ENCODE peak calls at places on chromosomes 13 and 19, in four cellular contexts. One of them, this sample, is unnamed.

GRCh38 chr13:20860844-20861243 is 41.7 kb downstream of the XPO4 start:
- DNase-seq in neuronal stem cell: no peak
- DNase-seq in IMR-90: no peak
- DNase-seq in H1: no peak
- DNase-seq in this sample: no peak

GRCh38 chr19:40457953-40458596 is 7.5 kb downstream of the BLVRB start:
- DNase-seq in H1: no peak
- DNase-seq in neuronal stem cell: no peak
- DNase-seq in IMR-90: no peak
- DNase-seq in this sample: no peak

GRCh38 chr13:38880397-38880796 is 110.2 kb downstream of the STOML3 start:
- DNase-seq in IMR-90: no peak
- DNase-seq in neuronal stem cell: no peak
- DNase-seq in H1: no peak
- DNase-seq in this sample: no peak

GRCh38 chr13:19305434-19305833 is 123.8 kb upstream of the TUBA3C start:
- DNase-seq in IMR-90: no peak
- DNase-seq in H1: no peak
- DNase-seq in neuronal stem cell: no peak
- DNase-seq in this sample: no peak

GRCh38 chr13:43874512-43875092 is 4.9 kb downstream of the CCDC122 start:
- DNase-seq in neuronal stem cell: no peak
- DNase-seq in IMR-90: peak
- DNase-seq in H1: no peak
- DNase-seq in this sample: no peak

GRCh38 chr13:105334211-105334610 is 1201.3 kb downstream of the EFNB2 start:
- DNase-seq in neuronal stem cell: no peak
- DNase-seq in IMR-90: peak
- DNase-seq in H1: no peak
- DNase-seq in this sample: no peak

GRCh38 chr13:99969934-99970760 is 1.4 kb downstream of the ZIC5 start:
- DNase-seq in H1: peak
- DNase-seq in IMR-90: no peak
- DNase-seq in neuronal stem cell: no peak
- DNase-seq in this sample: peak

GRCh38 chr19:609001-609340 is 19.3 kb downstream of the HCN2 start:
- DNase-seq in H1: no peak
- DNase-seq in IMR-90: no peak
- DNase-seq in neuronal stem cell: no peak
- DNase-seq in this sample: no peak

GRCh38 chr19:7292950-7293794 is 1.0 kb downstream of the INSR start:
- DNase-seq in H1: peak
- DNase-seq in IMR-90: no peak
- DNase-seq in neuronal stem cell: no peak
- DNase-seq in this sample: peak

GRCh38 chr19:43779820-43780219 is 953 bp downstream of the KCNN4 start:
- DNase-seq in H1: no peak
- DNase-seq in IMR-90: no peak
- DNase-seq in neuronal stem cell: no peak
- DNase-seq in this sample: no peak

GRCh38 chr19:43780706-43781525 is at the start of gene KCNN4:
- DNase-seq in IMR-90: peak
- DNase-seq in neuronal stem cell: no peak
- DNase-seq in H1: no peak
- DNase-seq in this sample: no peak

GRCh38 chr19:43777163-43777700 is 3.5 kb downstream of the KCNN4 start:
- DNase-seq in neuronal stem cell: no peak
- DNase-seq in H1: no peak
- DNase-seq in IMR-90: peak
- DNase-seq in this sample: no peak

GRCh38 chr19:43778651-43779050 is 2.1 kb downstream of the KCNN4 start:
- DNase-seq in H1: no peak
- DNase-seq in neuronal stem cell: no peak
- DNase-seq in IMR-90: no peak
- DNase-seq in this sample: no peak

DNA sequence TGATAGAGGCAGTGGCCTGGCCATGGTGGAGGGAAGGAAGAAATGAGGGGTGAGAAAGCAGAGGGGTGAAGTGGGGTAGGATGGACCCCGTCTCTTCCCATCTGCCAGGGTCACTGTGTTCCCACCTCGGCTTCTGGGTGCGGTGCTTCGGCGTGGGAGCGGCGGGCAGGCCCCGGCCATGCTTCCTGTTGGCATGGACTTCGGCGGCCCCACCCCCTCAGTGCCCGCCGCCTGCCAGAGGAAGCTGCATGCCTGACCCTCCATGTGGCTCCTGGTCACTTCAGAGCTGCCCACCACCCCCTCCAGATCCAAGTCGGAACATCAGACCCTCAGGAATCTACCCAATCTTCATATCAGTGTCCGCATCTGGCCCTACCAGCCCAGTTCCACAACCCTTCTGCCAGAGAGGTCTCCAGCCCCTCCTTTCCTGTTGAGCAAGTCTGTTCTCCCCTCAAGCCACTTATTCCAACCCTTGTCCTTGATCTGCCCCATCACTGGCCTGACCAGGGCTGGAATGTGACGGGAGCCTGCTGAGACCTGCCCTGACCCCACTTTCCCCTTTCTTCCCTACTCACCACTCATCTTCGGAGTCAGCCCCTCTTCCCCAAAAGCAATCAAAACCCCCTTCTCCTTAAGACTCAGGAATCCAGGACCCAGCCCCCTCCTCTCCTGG is 1.5 kb downstream of the KCNN4 start:
- DNase-seq in neuronal stem cell: no peak
- DNase-seq in IMR-90: no peak
- DNase-seq in H1: no peak
- DNase-seq in this sample: no peak
- H4K8ac ChIP-seq in neuronal stem cell: no peak
- H4K8ac ChIP-seq in IMR-90: no peak
- H4K8ac ChIP-seq in H1: peak
- H4K8ac ChIP-seq in this sample: no peak

GRCh38 chr19:18386543-18387251 is 739 bp downstream of the GDF15 start:
- DNase-seq in neuronal stem cell: no peak
- DNase-seq in IMR-90: peak
- DNase-seq in H1: no peak
- DNase-seq in this sample: no peak
- H4K8ac ChIP-seq in neuronal stem cell: no peak
- H4K8ac ChIP-seq in IMR-90: no peak
- H4K8ac ChIP-seq in H1: no peak
- H4K8ac ChIP-seq in this sample: no peak

GRCh38 chr19:49451430-49452181 is at the start of gene PIH1D1:
- DNase-seq in H1: peak
- DNase-seq in IMR-90: peak
- DNase-seq in neuronal stem cell: peak
- DNase-seq in this sample: peak

GRCh38 chr19:49448432-49448786 is 3.2 kb downstream of the PIH1D1 start:
- DNase-seq in IMR-90: no peak
- DNase-seq in neuronal stem cell: no peak
- DNase-seq in H1: no peak
- DNase-seq in this sample: no peak

GRCh38 chr19:49445997-49446396 is 4.7 kb upstream of the SLC17A7 start:
- DNase-seq in IMR-90: no peak
- DNase-seq in H1: no peak
- DNase-seq in neuronal stem cell: no peak
- DNase-seq in this sample: no peak

GRCh38 chr19:49450405-49450804 is 1.2 kb downstream of the PIH1D1 start:
- DNase-seq in H1: no peak
- DNase-seq in IMR-90: no peak
- DNase-seq in neuronal stem cell: no peak
- DNase-seq in this sample: no peak

GRCh38 chr19:49447485-49448431 is 3.9 kb downstream of the PIH1D1 start:
- DNase-seq in H1: peak
- DNase-seq in neuronal stem cell: no peak
- DNase-seq in IMR-90: peak
- DNase-seq in this sample: peak
- H4K8ac ChIP-seq in H1: peak
- H4K8ac ChIP-seq in neuronal stem cell: no peak
- H4K8ac ChIP-seq in IMR-90: no peak
- H4K8ac ChIP-seq in this sample: no peak

GRCh38 chr13:42173789-42174343 is 98.1 kb upstream of the AKAP11 start:
- DNase-seq in H1: no peak
- DNase-seq in neuronal stem cell: no peak
- DNase-seq in IMR-90: peak
- DNase-seq in this sample: no peak

GRCh38 chr13:42176286-42176685 is 95.7 kb upstream of the AKAP11 start:
- DNase-seq in IMR-90: no peak
- DNase-seq in H1: no peak
- DNase-seq in neuronal stem cell: no peak
- DNase-seq in this sample: no peak

GRCh38 chr13:42170029-42170428 is 101.9 kb upstream of the AKAP11 start:
- DNase-seq in IMR-90: no peak
- DNase-seq in neuronal stem cell: peak
- DNase-seq in H1: peak
- DNase-seq in this sample: peak

GRCh38 chr13:42177189-42177588 is 94.8 kb upstream of the AKAP11 start:
- DNase-seq in H1: no peak
- DNase-seq in IMR-90: no peak
- DNase-seq in neuronal stem cell: no peak
- DNase-seq in this sample: no peak

DNA sequence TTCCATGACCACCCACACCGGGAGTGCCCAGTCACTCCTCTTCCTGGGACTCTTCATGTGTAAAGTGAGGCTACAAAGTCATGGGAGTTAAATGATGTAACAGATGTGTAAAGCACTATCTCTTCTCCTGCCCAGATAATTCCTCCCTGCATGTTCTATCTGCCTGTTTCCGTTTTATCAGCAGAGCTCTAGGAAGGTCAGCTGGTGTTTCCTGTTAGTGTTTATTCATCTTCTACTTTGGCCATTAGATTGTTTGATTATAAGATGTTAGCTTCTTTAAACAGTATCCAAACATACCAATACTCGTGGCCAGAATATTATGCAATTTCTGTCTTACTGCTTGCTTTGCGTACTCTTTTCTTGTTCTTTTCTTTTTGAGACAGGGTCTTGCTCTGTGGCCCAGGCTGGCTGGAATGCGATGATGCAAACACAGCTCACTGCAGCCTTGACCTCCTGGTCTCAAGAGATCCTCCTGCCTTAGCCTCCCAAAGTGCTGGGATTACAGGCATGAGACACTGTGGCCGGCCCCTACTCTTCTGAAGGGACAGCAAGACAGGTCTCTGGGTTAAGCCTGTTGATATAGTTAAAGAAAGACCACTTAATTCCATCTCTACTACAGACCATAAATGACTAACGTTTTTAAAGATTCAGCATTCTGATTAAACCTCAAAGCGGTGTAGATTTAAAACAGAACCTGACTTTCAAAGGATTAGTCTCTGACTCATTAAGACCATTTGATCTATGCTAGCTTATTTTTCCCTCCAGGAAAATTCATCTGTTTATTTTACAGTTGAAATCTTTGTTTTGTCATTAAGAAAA is 97.4 kb upstream of the AKAP11 start:
- DNase-seq in neuronal stem cell: no peak
- DNase-seq in IMR-90: peak
- DNase-seq in H1: no peak
- DNase-seq in this sample: no peak
- H4K8ac ChIP-seq in neuronal stem cell: no peak
- H4K8ac ChIP-seq in IMR-90: no peak
- H4K8ac ChIP-seq in H1: no peak
- H4K8ac ChIP-seq in this sample: no peak

DNA sequence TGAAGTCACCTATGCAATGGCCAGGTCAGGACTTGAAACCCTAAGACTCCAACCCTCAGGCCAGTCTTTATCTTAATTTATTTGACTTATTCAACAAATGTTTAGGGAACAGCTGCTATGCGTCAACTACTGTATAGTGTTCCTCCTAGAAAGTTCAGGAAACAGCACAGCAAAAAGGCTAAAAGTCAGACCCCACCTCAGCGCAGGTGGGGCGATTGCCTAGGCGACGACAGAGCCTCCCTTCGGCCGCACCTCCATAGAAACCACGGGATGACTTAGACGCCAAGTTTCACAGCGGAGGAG is 502 bp downstream of the VRK3 start:
- DNase-seq in neuronal stem cell: no peak
- DNase-seq in H1: no peak
- DNase-seq in IMR-90: no peak
- DNase-seq in this sample: no peak
- H4K8ac ChIP-seq in neuronal stem cell: no peak
- H4K8ac ChIP-seq in H1: no peak
- H4K8ac ChIP-seq in IMR-90: peak
- H4K8ac ChIP-seq in this sample: no peak